ENCODE peak calls at places on chromosomes 13 and 19, in seven cellular contexts. O is endothelial cell of umbilical vein, N is heart right ventricle, H is psoas muscle, M is neural progenitor cell, A is breast epithelium, K is brain microvascular endothelial cell. Y is an unnamed sample.

GRCh38 chr13:113881614-113882265 is 17.9 kb upstream of the GAS6 start:
- DNase-seq in O (peak; percentile 82), N (no peak), H (no peak), M (no peak), A (no peak), K (no peak), Y (no peak)

GRCh38 chr13:24668955-24669354 is 11.3 kb upstream of the ATP12A start:
- DNase-seq in O (no peak), N (no peak), H (no peak), M (no peak), A (no peak), K (no peak), Y (no peak)

GRCh38 chr13:56110751-56111150 is 1030.0 kb upstream of the PRR20A start:
- DNase-seq in O (no peak), N (no peak), H (no peak), M (no peak), A (no peak), K (no peak), Y (no peak)

GRCh38 chr13:104757712-104758111 is 1691.5 kb upstream of the SLC10A2 start:
- DNase-seq in O (peak; percentile 62), N (no peak), H (no peak), M (no peak), A (no peak), K (no peak), Y (no peak)

GRCh38 chr13:25046985-25047660 is 48.8 kb upstream of the PABPC3 start:
- DNase-seq in O (no peak), N (no peak), H (no peak), M (peak; percentile 83), A (no peak), K (peak; percentile 3), Y (peak; percentile 11)

GRCh38 chr13:112583592-112584277 is 4.2 kb downstream of the TUBGCP3 start:
- DNase-seq in O (no peak), N (no peak), H (no peak), M (no peak), A (no peak), K (no peak), Y (no peak)

GRCh38 chr13:44207476-44207875 is 166.1 kb upstream of the SERP2 start:
- DNase-seq in O (no peak), N (no peak), H (no peak), M (no peak), A (no peak), K (no peak), Y (no peak)

GRCh38 chr13:73938375-73939070 is 195.7 kb downstream of the KLF12 start:
- DNase-seq in O (peak; percentile 77), N (no peak), H (no peak), M (no peak), A (no peak), K (peak; percentile 84), Y (peak; percentile 84)

GRCh38 chr13:107254392-107254791 is 686.5 kb upstream of the ARGLU1 start:
- DNase-seq in O (no peak), N (no peak), H (no peak), M (no peak), A (no peak), K (no peak), Y (no peak)

GRCh38 chr19:32464279-32464678 is 58.7 kb downstream of the DPY19L3 start:
- DNase-seq in O (peak; percentile 21), N (no peak), H (no peak), M (no peak), A (no peak), K (no peak), Y (no peak)

GRCh38 chr13:51278426-51279130 is 56.4 kb downstream of the FAM124A start:
- DNase-seq in O (no peak), N (no peak), H (no peak), M (no peak), A (no peak), K (no peak), Y (no peak)

GRCh38 chr19:11693505-11694499 is 44.9 kb downstream of the ZNF823 start:
- DNase-seq in O (no peak), N (no peak), H (no peak), M (peak; percentile 52), A (no peak), K (peak; percentile 73), Y (peak; percentile 23)

GRCh38 chr13:53782400-53783030 is 753.9 kb downstream of the OLFM4 start:
- DNase-seq in O (peak; percentile 57), N (no peak), H (no peak), M (peak; percentile 78), A (no peak), K (peak; percentile 15), Y (peak; percentile 6)

GRCh38 chr19:13098291-13099072 is 4.2 kb downstream of the LYL1 start:
- DNase-seq in O (peak; percentile 72), N (peak; percentile 36), H (no peak), M (peak; percentile 42), A (no peak), K (no peak), Y (no peak)

GRCh38 chr19:27955484-27955883 is 1257.5 kb downstream of the UQCRFS1 start:
- DNase-seq in O (no peak), N (no peak), H (no peak), M (no peak), A (no peak), K (no peak), Y (no peak)

GRCh38 chr13:114152831-114153371 is 20.5 kb upstream of the RASA3 start:
- DNase-seq in O (no peak), N (no peak), H (no peak), M (peak; percentile 44), A (no peak), K (no peak), Y (no peak)

GRCh38 chr19:44767295-44768180 is 10.2 kb upstream of the CBLC start:
- DNase-seq in O (no peak), N (no peak), H (no peak), M (no peak), A (no peak), K (no peak), Y (no peak)

GRCh38 chr13:75518439-75519088 is 19.1 kb downstream of the COMMD6 start:
- DNase-seq in O (no peak), N (no peak), H (no peak), M (no peak), A (no peak), K (no peak), Y (no peak)

GRCh38 chr19:33296473-33297060 is 5.8 kb downstream of the CEBPA start:
- DNase-seq in O (no peak), N (no peak), H (peak; percentile 53), M (no peak), A (peak; percentile 28), K (no peak), Y (no peak)

DNA sequence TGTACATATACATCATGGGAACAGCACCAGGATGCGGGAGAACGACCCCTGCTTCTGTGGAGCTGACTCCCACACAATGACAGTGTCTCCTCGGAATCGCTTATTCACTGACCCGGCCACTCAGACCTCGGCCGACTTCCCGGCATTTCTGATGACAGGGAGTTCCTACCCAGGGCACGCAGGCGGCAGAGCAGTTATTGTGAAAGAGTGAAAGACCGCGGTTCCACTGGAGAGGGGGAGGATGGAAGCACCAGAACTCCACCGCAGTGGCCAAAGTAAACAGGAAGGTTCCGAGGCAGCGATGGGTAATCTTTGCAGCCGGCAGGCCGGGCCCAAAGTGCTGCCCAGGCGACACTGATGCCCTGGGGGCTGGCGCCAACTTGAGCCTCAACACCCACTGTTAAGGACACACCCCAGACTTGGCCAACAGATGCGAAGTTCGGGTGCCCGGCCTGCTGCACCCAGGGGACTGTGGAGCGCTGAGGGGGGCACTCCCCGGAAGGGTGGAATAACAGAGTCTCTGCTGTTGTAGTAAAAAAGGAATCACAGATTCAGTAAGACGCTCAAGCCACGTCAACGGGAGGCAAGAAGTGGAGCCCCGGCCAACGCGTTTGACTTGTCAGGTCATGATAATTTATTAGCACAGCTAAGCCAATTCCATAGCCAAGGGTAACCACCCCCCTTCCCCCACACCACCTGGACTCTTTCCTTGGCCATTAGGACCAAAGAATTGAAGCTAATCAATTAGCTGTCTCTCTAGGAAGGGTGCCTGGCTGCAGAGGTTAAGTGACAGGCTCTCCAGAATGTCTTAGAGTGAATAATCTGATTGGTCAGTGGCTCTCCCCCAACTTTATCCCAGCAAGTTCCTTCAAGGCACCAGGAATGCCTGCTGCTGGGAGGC is 5.8 kb downstream of the MLLT1 start:
- DNase-seq in O (peak; percentile 83), N (peak; percentile 80), H (peak; percentile 93), M (no peak), A (peak; percentile 85), K (peak; percentile 80), Y (peak; percentile 81)
- H3K4me3 ChIP-seq in O (no peak overlapping the region), N (peak overlapping the region; percentile 33), H (peak overlapping the region; percentile 56), M (no peak overlapping the region), A (peak overlapping the region; percentile 48), K (peak overlapping the region; percentile 32), Y (peak overlapping the region; percentile 8)

GRCh38 chr13:41007359-41008118 is 11.6 kb downstream of the ELF1 start:
- DNase-seq in O (no peak), N (no peak), H (no peak), M (peak; percentile 34), A (no peak), K (no peak), Y (no peak)

GRCh38 chr13:41013834-41014233 is 5.3 kb downstream of the ELF1 start:
- DNase-seq in O (no peak), N (no peak), H (no peak), M (no peak), A (no peak), K (no peak), Y (no peak)

GRCh38 chr13:41008349-41008980 is 10.7 kb downstream of the ELF1 start:
- DNase-seq in O (no peak), N (no peak), H (no peak), M (no peak), A (no peak), K (peak; percentile 13), Y (peak; percentile 56)

GRCh38 chr13:41012536-41012935 is 6.6 kb downstream of the ELF1 start:
- DNase-seq in O (no peak), N (no peak), H (no peak), M (no peak), A (no peak), K (no peak), Y (no peak)

DNA sequence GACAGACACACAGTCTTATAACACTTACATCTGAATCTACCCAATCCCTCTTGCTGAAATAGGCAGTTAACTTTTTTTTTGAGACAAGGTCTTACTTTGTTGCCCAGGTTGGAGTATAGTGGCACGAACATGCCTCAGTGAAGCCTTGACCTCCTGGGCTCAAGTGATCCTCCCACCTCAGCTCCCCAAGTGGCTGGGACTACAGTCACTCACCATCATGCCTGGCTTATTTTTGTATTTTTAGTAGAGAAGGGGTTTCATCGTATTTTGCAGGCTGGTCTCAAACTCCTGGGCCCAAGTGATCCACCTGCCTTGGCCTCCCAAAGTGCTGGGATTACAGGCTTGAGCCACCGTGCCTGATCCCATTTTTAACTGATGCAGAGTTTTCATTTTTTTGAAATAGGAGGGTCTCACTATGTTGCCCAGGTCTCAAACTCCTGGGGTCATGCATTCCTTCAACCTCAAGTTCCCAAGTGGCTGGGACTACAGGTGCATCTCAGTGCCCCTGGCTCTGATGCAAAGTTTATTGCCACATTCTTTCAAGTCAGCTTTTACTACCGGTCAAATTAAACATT is 7.6 kb downstream of the ELF1 start:
- DNase-seq in O (no peak), N (no peak), H (no peak), M (no peak), A (no peak), K (no peak), Y (no peak)
- H3K4me3 ChIP-seq in O (no peak overlapping the region), N (no peak overlapping the region), H (no peak overlapping the region), M (no peak overlapping the region), A (no peak overlapping the region), K (no peak overlapping the region), Y (no peak overlapping the region)

GRCh38 chr19:41551212-41551610 is 24.8 kb upstream of the CEACAM21 start:
- DNase-seq in O (no peak), N (no peak), H (no peak), M (no peak), A (no peak), K (no peak), Y (no peak)
- H3K4me3 ChIP-seq in O (no peak overlapping the region), N (peak overlapping the region; percentile 45), H (no peak overlapping the region), M (no peak overlapping the region), A (no peak overlapping the region), K (no peak overlapping the region), Y (no peak overlapping the region)

GRCh38 chr19:18913466-18913865 is 5.7 kb downstream of the COPE start:
- DNase-seq in O (no peak), N (no peak), H (no peak), M (no peak), A (no peak), K (no peak), Y (no peak)
- H3K4me3 ChIP-seq in O (no peak overlapping the region), N (no peak overlapping the region), H (no peak overlapping the region), M (no peak overlapping the region), A (no peak overlapping the region), K (no peak overlapping the region), Y (no peak overlapping the region)

Y was measured in skeletal muscle cell.